ENCODE peak calls at places on chromosomes 6 and 20, in seven cellular contexts. D is glutamatergic neuron, Y is upper lobe of right lung, F is right lobe of liver, A is Peyer's patch, E is activated B cell treated with CpG ODN at 0.5 μM for 24 hours, I is IMR-90. J is an unnamed sample.

GRCh38 chr6:146912730-146913680 is 291.2 kb upstream of the STXBP5 start:
- DNase-seq in D (no peak), Y (no peak), F (no peak), A (no peak), E (no peak), I (no peak), J (no peak)

GRCh38 chr6:162178266-162178665 is 549.3 kb downstream of the PRKN start:
- DNase-seq in D (no peak), Y (no peak), F (no peak), A (no peak), E (no peak), I (no peak), J (no peak)

GRCh38 chr6:106883808-106884262 is 90.7 kb downstream of the CD24 start:
- DNase-seq in D (no peak), Y (no peak), F (no peak), A (no peak), E (no peak), I (no peak), J (no peak)

GRCh38 chr6:20119446-20119845 is 92.8 kb downstream of the MBOAT1 start:
- DNase-seq in D (no peak), Y (no peak), F (no peak), A (no peak), E (no peak), I (no peak), J (no peak)

GRCh38 chr20:5918856-5919633 is 31.3 kb downstream of the TRMT6 start:
- DNase-seq in D (no peak), Y (no peak), F (no peak), A (no peak), E (no peak), I (peak), J (no peak)

GRCh38 chr6:137927777-137928218 is 60.7 kb downstream of the TNFAIP3 start:
- DNase-seq in D (no peak), Y (no peak), F (peak), A (peak), E (peak), I (peak), J (no peak)

GRCh38 chr6:88709819-88710246 is 253.6 kb downstream of the RNGTT start:
- DNase-seq in D (no peak), Y (no peak), F (peak), A (peak), E (no peak), I (no peak), J (no peak)

GRCh38 chr6:148973809-148974208 is 227.0 kb downstream of the UST start:
- DNase-seq in D (no peak), Y (no peak), F (no peak), A (no peak), E (no peak), I (peak), J (no peak)

GRCh38 chr6:30447237-30447636 is 42.1 kb upstream of the HLA-E start:
- DNase-seq in D (peak), Y (no peak), F (no peak), A (no peak), E (no peak), I (peak), J (no peak)

GRCh38 chr6:12047304-12047703 is 35.2 kb downstream of the HIVEP1 start:
- DNase-seq in D (no peak), Y (peak), F (no peak), A (peak), E (peak), I (no peak), J (no peak)

GRCh38 chr6:128282956-128283355 is 237.4 kb downstream of the PTPRK start:
- DNase-seq in D (no peak), Y (no peak), F (no peak), A (no peak), E (no peak), I (no peak), J (no peak)

GRCh38 chr6:53579338-53579737 is 34.4 kb upstream of the GCLC start:
- DNase-seq in D (no peak), Y (no peak), F (no peak), A (no peak), E (no peak), I (no peak), J (no peak)

GRCh38 chr6:38554700-38555413 is 84.9 kb downstream of the BTBD9 start:
- DNase-seq in D (no peak), Y (no peak), F (no peak), A (no peak), E (no peak), I (peak), J (no peak)

GRCh38 chr20:4064118-4064962 is 49.0 kb upstream of the RNF24 start:
- DNase-seq in D (no peak), Y (peak), F (peak), A (peak), E (no peak), I (peak), J (no peak)

GRCh38 chr6:161481786-161482516 is 208.1 kb upstream of the AGPAT4 start:
- DNase-seq in D (no peak), Y (no peak), F (no peak), A (no peak), E (no peak), I (no peak), J (no peak)

GRCh38 chr20:56003966-56004365 is 1.4 kb downstream of the CBLN4 start:
- DNase-seq in D (peak), Y (peak), F (peak), A (no peak), E (no peak), I (no peak), J (no peak)

GRCh38 chr6:4128748-4129147 is 6.6 kb downstream of the ECI2 start:
- DNase-seq in D (no peak), Y (no peak), F (no peak), A (no peak), E (no peak), I (peak), J (no peak)

GRCh38 chr6:169800668-169801395 is 49.4 kb downstream of the ERMARD start:
- DNase-seq in D (peak), Y (peak), F (peak), A (no peak), E (no peak), I (peak), J (peak)

GRCh38 chr6:52523363-52524207 is 53.3 kb downstream of the TRAM2 start:
- DNase-seq in D (no peak), Y (no peak), F (no peak), A (no peak), E (no peak), I (no peak), J (no peak)

GRCh38 chr6:71489736-71490135 is 201.1 kb downstream of the OGFRL1 start:
- DNase-seq in D (no peak), Y (no peak), F (no peak), A (no peak), E (no peak), I (peak), J (no peak)

GRCh38 chr20:32332614-32333013 is 25.5 kb upstream of the ASXL1 start:
- DNase-seq in D (no peak), Y (no peak), F (peak), A (no peak), E (no peak), I (peak), J (no peak)

GRCh38 chr20:2713285-2713684 is 20.7 kb downstream of the EBF4 start:
- DNase-seq in D (no peak), Y (no peak), F (no peak), A (no peak), E (no peak), I (no peak), J (no peak)

GRCh38 chr20:43190332-43190953 is 737 bp upstream of the PTPRT start:
- DNase-seq in D (peak), Y (no peak), F (no peak), A (no peak), E (no peak), I (no peak), J (no peak)

GRCh38 chr6:136526196-136526930 is 23.9 kb downstream of the MAP7 start:
- DNase-seq in D (peak), Y (peak), F (peak), A (no peak), E (no peak), I (peak), J (peak)

GRCh38 chr6:136230219-136230980 is 19.7 kb downstream of the MTFR2 start:
- DNase-seq in D (no peak), Y (no peak), F (no peak), A (no peak), E (no peak), I (peak), J (no peak)

GRCh38 chr20:17556842-17557674 is 12.8 kb upstream of the DSTN start:
- DNase-seq in D (no peak), Y (peak), F (peak), A (peak), E (no peak), I (peak), J (no peak)

GRCh38 chr6:75210885-75211739 is 5.3 kb upstream of the COL12A1 start:
- DNase-seq in D (no peak), Y (no peak), F (no peak), A (peak), E (no peak), I (peak), J (no peak)

GRCh38 chr6:63734923-63735322 is 99.3 kb downstream of the PHF3 start:
- DNase-seq in D (no peak), Y (no peak), F (no peak), A (no peak), E (no peak), I (no peak), J (no peak)

GRCh38 chr6:215335-216034 is 76.8 kb upstream of the DUSP22 start:
- DNase-seq in D (no peak), Y (peak), F (no peak), A (no peak), E (no peak), I (peak), J (no peak)

GRCh38 chr6:161116554-161117328 is 125.2 kb downstream of the MAP3K4 start:
- DNase-seq in D (no peak), Y (no peak), F (no peak), A (no peak), E (no peak), I (no peak), J (no peak)

GRCh38 chr6:165562421-165563090 is 100.5 kb downstream of the PDE10A start:
- DNase-seq in D (no peak), Y (no peak), F (no peak), A (no peak), E (no peak), I (peak), J (no peak)
- TF ChIP-seq CTCF in D (no peak), Y (no peak), F (no peak), A (no peak), E (no peak), I (no peak), J (no peak)

GRCh38 chr20:20843982-20844381 is 131.5 kb upstream of the RALGAPA2 start:
- DNase-seq in D (no peak), Y (no peak), F (no peak), A (no peak), E (no peak), I (no peak), J (no peak)
- TF ChIP-seq CTCF in D (no peak), Y (no peak), F (no peak), A (no peak), E (no peak), I (no peak), J (peak)

GRCh38 chr20:59403962-59404314 is 103.5 kb downstream of the EDN3 start:
- DNase-seq in D (no peak), Y (no peak), F (no peak), A (no peak), E (no peak), I (no peak), J (no peak)
- TF ChIP-seq CTCF in D (peak), Y (no peak), F (no peak), A (no peak), E (no peak), I (no peak), J (peak)

GRCh38 chr20:44326391-44327159 is 10.3 kb upstream of the R3HDML start:
- DNase-seq in D (no peak), Y (peak), F (no peak), A (no peak), E (no peak), I (no peak), J (no peak)
- TF ChIP-seq CTCF in D (no peak), Y (no peak), F (no peak), A (no peak), E (no peak), I (no peak), J (peak)

DNA sequence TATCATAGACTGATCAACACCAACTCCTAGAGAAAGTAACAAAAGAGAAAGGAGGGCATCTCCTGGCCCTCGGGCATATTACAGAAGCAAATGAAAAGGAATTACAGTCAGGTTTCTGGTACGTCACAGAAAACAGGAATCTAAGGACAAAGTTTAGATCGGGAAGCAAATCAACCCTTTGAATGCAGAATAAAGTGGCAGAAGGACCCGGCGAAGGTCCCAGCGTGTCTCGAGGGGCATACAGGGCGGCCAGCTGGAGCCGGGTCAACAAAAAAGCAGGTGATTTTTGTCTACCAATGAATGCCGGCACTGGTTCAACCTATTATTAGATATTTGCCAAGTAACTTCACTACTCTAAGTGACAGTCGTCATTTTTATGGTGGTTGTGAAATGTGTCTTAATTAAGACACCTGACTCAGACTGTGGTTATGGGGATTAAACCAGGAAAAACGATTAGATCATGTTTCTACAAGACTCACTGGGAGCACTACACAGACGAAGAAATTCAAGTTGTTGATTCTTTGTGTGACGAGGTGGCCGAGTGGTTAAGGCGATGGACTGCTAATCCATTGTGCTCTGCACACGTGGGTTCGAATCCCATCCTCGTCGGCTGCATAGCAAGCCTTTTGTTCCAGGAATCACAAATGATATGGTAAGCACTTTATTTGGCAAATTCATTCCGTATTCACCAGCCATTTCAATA is 12.4 kb upstream of the ZSCAN9 start:
- DNase-seq in D (peak), Y (peak), F (peak), A (peak), E (no peak), I (peak), J (no peak)
- TF ChIP-seq CTCF in D (no peak), Y (no peak), F (no peak), A (no peak), E (no peak), I (peak), J (no peak)

GRCh38 chr6:36442671-36443497 is at the start of the genes KCTD20 and PXT1:
- DNase-seq in D (peak), Y (peak), F (peak), A (peak), E (peak), I (peak), J (peak)
- TF ChIP-seq CTCF in D (no peak), Y (no peak), F (no peak), A (no peak), E (no peak), I (no peak), J (no peak)

J was measured in progenitor cell of endocrine pancreas.